ENCODE peak calls at places on chromosomes 12 and 14, in six cellular contexts. P is activated gamma-delta T cell; X is MCF 10A; Z is CD8-positive, alpha-beta memory T cell; C is Kasumi-1; M is stimulated activated CD4-positive, alpha-beta T cell treated with anti-CD3 and anti-CD28 coated beads, Interleukin-1b, Interleukin-23, amount 100 ng/mL, for 48 hours. O is an unnamed sample.

GRCh38 chr12:15196678-15197267 is 24.4 kb downstream of the RERG start:
- DNase-seq in P (no peak), X (no peak), Z (no peak), C (no peak), M (no peak), O (no peak)

GRCh38 chr14:37403656-37404055 is 191.4 kb downstream of the FOXA1 start:
- DNase-seq in P (no peak), X (no peak), Z (no peak), C (no peak), M (no peak), O (no peak)

GRCh38 chr14:64704743-64705405 is 650 bp downstream of the PLEKHG3 start:
- DNase-seq in P (peak), X (no peak), Z (no peak), C (peak), M (no peak), O (no peak)

GRCh38 chr14:51554339-51554920 is 97.3 kb upstream of the FRMD6 start:
- DNase-seq in P (no peak), X (peak), Z (no peak), C (no peak), M (no peak), O (no peak)

GRCh38 chr12:89783321-89784060 is 74.9 kb upstream of the ATP2B1 start:
- DNase-seq in P (no peak), X (no peak), Z (no peak), C (peak), M (no peak), O (no peak)

GRCh38 chr12:55073043-55074022 is 52.9 kb upstream of the OR9K2 start:
- DNase-seq in P (no peak), X (peak), Z (peak), C (peak), M (peak), O (no peak)

GRCh38 chr12:84642201-84642600 is 270.4 kb downstream of the SLC6A15 start:
- DNase-seq in P (no peak), X (no peak), Z (no peak), C (no peak), M (no peak), O (no peak)

GRCh38 chr14:23555882-23556699 is at the start of gene THTPA:
- DNase-seq in P (peak), X (peak), Z (peak), C (peak), M (peak), O (no peak)

GRCh38 chr14:49598479-49599301 is at the start of gene LRR1:
- DNase-seq in P (peak), X (peak), Z (peak), C (peak), M (peak), O (peak)

GRCh38 chr14:104977681-104978647 is at the start of gene AHNAK2:
- DNase-seq in P (peak), X (peak), Z (peak), C (no peak), M (peak), O (no peak)

GRCh38 chr12:52636189-52636588 is 15.8 kb downstream of the KRT2 start:
- DNase-seq in P (no peak), X (no peak), Z (peak), C (no peak), M (no peak), O (no peak)

GRCh38 chr12:117334855-117335587 is 26.4 kb downstream of the NOS1 start:
- DNase-seq in P (no peak), X (peak), Z (no peak), C (no peak), M (no peak), O (no peak)

GRCh38 chr12:109157986-109158385 is 41.6 kb downstream of the ACACB start:
- DNase-seq in P (no peak), X (no peak), Z (no peak), C (peak), M (no peak), O (no peak)

GRCh38 chr12:65540140-65540539 is 261.7 kb downstream of the MSRB3 start:
- DNase-seq in P (no peak), X (peak), Z (no peak), C (peak), M (no peak), O (no peak)

GRCh38 chr12:29930503-29930902 is 146.8 kb upstream of the TMTC1 start:
- DNase-seq in P (no peak), X (no peak), Z (no peak), C (no peak), M (no peak), O (no peak)

GRCh38 chr12:92543872-92544271 is 158.9 kb upstream of the PLEKHG7 start:
- DNase-seq in P (no peak), X (no peak), Z (no peak), C (no peak), M (no peak), O (no peak)

GRCh38 chr12:108820700-108821406 is 36.5 kb downstream of the SSH1 start:
- DNase-seq in P (no peak), X (no peak), Z (no peak), C (no peak), M (no peak), O (no peak)

GRCh38 chr14:92728781-92729364 is 19.6 kb downstream of the LGMN start:
- DNase-seq in P (no peak), X (peak), Z (no peak), C (peak), M (peak), O (no peak)

GRCh38 chr14:90695997-90696681 is 120.1 kb downstream of the TTC7B start:
- DNase-seq in P (no peak), X (no peak), Z (no peak), C (no peak), M (no peak), O (no peak)

GRCh38 chr14:24887623-24888304 is 162.2 kb downstream of the STXBP6 start:
- DNase-seq in P (no peak), X (no peak), Z (no peak), C (no peak), M (no peak), O (no peak)

GRCh38 chr14:33229269-33229924 is 290.7 kb downstream of the NPAS3 start:
- DNase-seq in P (no peak), X (peak), Z (no peak), C (no peak), M (no peak), O (no peak)

GRCh38 chr14:26008290-26008689 is 589.5 kb downstream of the NOVA1 start:
- DNase-seq in P (no peak), X (no peak), Z (no peak), C (peak), M (no peak), O (no peak)

GRCh38 chr12:109715310-109716091 is 1.9 kb downstream of the FAM222A start:
- DNase-seq in P (no peak), X (no peak), Z (no peak), C (no peak), M (no peak), O (no peak)

GRCh38 chr14:20516921-20517320 is 11.6 kb downstream of the RNASE10 start:
- DNase-seq in P (no peak), X (peak), Z (no peak), C (no peak), M (no peak), O (no peak)

GRCh38 chr12:50442178-50442908 is 41.7 kb downstream of the LARP4 start:
- DNase-seq in P (no peak), X (no peak), Z (no peak), C (no peak), M (no peak), O (no peak)

GRCh38 chr12:54372113-54372806 is 8.0 kb upstream of the GPR84 start:
- DNase-seq in P (no peak), X (no peak), Z (no peak), C (peak), M (no peak), O (no peak)

GRCh38 chr14:49732896-49733295 is 35.1 kb upstream of the KLHDC2 start:
- DNase-seq in P (no peak), X (no peak), Z (no peak), C (no peak), M (no peak), O (no peak)

GRCh38 chr12:2877959-2878732 is 1.1 kb downstream of the RHNO1 start:
- DNase-seq in P (no peak), X (peak), Z (no peak), C (peak), M (no peak), O (no peak)

GRCh38 chr14:23409475-23409874 is 1.4 kb upstream of the MYH6 start:
- DNase-seq in P (no peak), X (no peak), Z (no peak), C (no peak), M (no peak), O (no peak)

GRCh38 chr14:61593330-61593729 is 102.0 kb upstream of the HIF1A start:
- DNase-seq in P (no peak), X (peak), Z (no peak), C (no peak), M (no peak), O (no peak)

GRCh38 chr12:100289011-100289410 is 22.0 kb downstream of the SCYL2 start:
- DNase-seq in P (no peak), X (no peak), Z (no peak), C (no peak), M (no peak), O (no peak)

GRCh38 chr12:125683748-125684381 is 618.6 kb downstream of the AACS start:
- DNase-seq in P (no peak), X (no peak), Z (no peak), C (no peak), M (peak), O (no peak)

GRCh38 chr12:128606040-128606439 is 217.7 kb downstream of the SLC15A4 start:
- DNase-seq in P (no peak), X (no peak), Z (no peak), C (no peak), M (no peak), O (no peak)

GRCh38 chr14:96363751-96364336 is 518 bp downstream of the GSKIP start:
- DNase-seq in P (no peak), X (peak), Z (no peak), C (peak), M (peak), O (no peak)